ENCODE peak calls at places on chromosomes 5 and 9, in four cellular contexts. H is PC-9, C is ovary, W is GM23248. Z is an unnamed sample.

GRCh38 chr9:122122468-122122867 is 29.4 kb upstream of the TTLL11 start:
- DNase-seq in H (no peak), C (no peak), W (no peak), Z (no peak)

GRCh38 chr5:15008476-15008875 is 136.9 kb upstream of the ANKH start:
- DNase-seq in H (peak; percentile 99), C (peak; percentile 83), W (peak; percentile 99), Z (peak; percentile 66)

GRCh38 chr5:53472720-53473510 is 7.5 kb upstream of the FST start:
- DNase-seq in H (no peak), C (no peak), W (no peak), Z (no peak)

GRCh38 chr5:80187274-80187673 is 68.6 kb downstream of the SERINC5 start:
- DNase-seq in H (no peak), C (no peak), W (no peak), Z (no peak)

GRCh38 chr9:111598730-111599091 is 736 bp downstream of the PTGR1 start:
- DNase-seq in H (no peak), C (peak; percentile 20), W (peak; percentile 84), Z (peak; percentile 56)

GRCh38 chr5:151719228-151719861 is 32.6 kb upstream of the SPARC start:
- DNase-seq in H (peak; percentile 21), C (no peak), W (peak; percentile 77), Z (no peak)

GRCh38 chr5:144203750-144204596 is 33.3 kb downstream of the KCTD16 start:
- DNase-seq in H (peak; percentile 27), C (no peak), W (peak; percentile 75), Z (no peak)

GRCh38 chr5:149728303-149728702 is 1.8 kb upstream of the PPARGC1B start:
- DNase-seq in H (no peak), C (no peak), W (peak; percentile 37), Z (no peak)

GRCh38 chr9:134315716-134316443 is 10.4 kb upstream of the RXRA start:
- DNase-seq in H (no peak), C (peak; percentile 16), W (peak; percentile 34), Z (no peak)

GRCh38 chr5:151239237-151239861 is 13.6 kb upstream of the GM2A start:
- DNase-seq in H (peak; percentile 63), C (peak; percentile 81), W (peak; percentile 79), Z (peak; percentile 36)

GRCh38 chr5:73336366-73336765 is 112.2 kb downstream of the FOXD1 start:
- DNase-seq in H (no peak), C (no peak), W (peak; percentile 49), Z (no peak)

GRCh38 chr9:112380102-112380581 is at the start of gene HSDL2:
- DNase-seq in H (no peak), C (no peak), W (peak; percentile 78), Z (no peak)

GRCh38 chr5:128631771-128632170 is 93.7 kb upstream of the FBN2 start:
- DNase-seq in H (no peak), C (no peak), W (no peak), Z (no peak)

GRCh38 chr5:38258319-38259061 is at the start of gene EGFLAM:
- DNase-seq in H (no peak), C (peak; percentile 59), W (peak; percentile 44), Z (no peak)

GRCh38 chr9:135377431-135377830 is 102.2 kb upstream of the PPP1R26 start:
- DNase-seq in H (no peak), C (no peak), W (no peak), Z (no peak)

GRCh38 chr5:34490501-34491250 is 165.5 kb upstream of the RAI14 start:
- DNase-seq in H (no peak), C (no peak), W (peak; percentile 27), Z (no peak)

GRCh38 chr5:108637110-108637509 is 110.6 kb upstream of the FER start:
- DNase-seq in H (no peak), C (no peak), W (peak; percentile 76), Z (no peak)

GRCh38 chr9:128099932-128100491 is 27.5 kb downstream of the PTGES2 start:
- DNase-seq in H (no peak), C (no peak), W (peak; percentile 29), Z (no peak)

GRCh38 chr5:83426855-83427254 is 44.7 kb upstream of the VCAN start:
- DNase-seq in H (no peak), C (no peak), W (no peak), Z (no peak)

GRCh38 chr5:82595083-82595482 is 316.9 kb upstream of the RPS23 start:
- DNase-seq in H (no peak), C (no peak), W (no peak), Z (peak; percentile 18)

GRCh38 chr9:91930475-91930874 is 19.6 kb downstream of the ROR2 start:
- DNase-seq in H (no peak), C (no peak), W (peak; percentile 37), Z (no peak)

GRCh38 chr5:178347956-178348355 is 115.4 kb upstream of the PHYKPL start:
- DNase-seq in H (no peak), C (no peak), W (no peak), Z (no peak)

GRCh38 chr5:61619777-61620518 is 287.9 kb downstream of the ZSWIM6 start:
- DNase-seq in H (no peak), C (no peak), W (no peak), Z (no peak)

GRCh38 chr5:32541241-32541640 is 44.1 kb upstream of the SUB1 start:
- DNase-seq in H (no peak), C (no peak), W (no peak), Z (no peak)

GRCh38 chr5:7420506-7421280 is 24.8 kb downstream of the ADCY2 start:
- DNase-seq in H (no peak), C (no peak), W (no peak), Z (no peak)

GRCh38 chr9:93202919-93203712 is 19.2 kb downstream of the WNK2 start:
- DNase-seq in H (no peak), C (no peak), W (no peak), Z (peak; percentile 39)

GRCh38 chr9:8338742-8339425 is 539.3 kb upstream of the DMAC1 start:
- DNase-seq in H (no peak), C (no peak), W (no peak), Z (no peak)

GRCh38 chr5:100576217-100576751 is 41.1 kb downstream of the FAM174A start:
- DNase-seq in H (no peak), C (no peak), W (peak; percentile 6), Z (no peak)
- H3K27ac ChIP-seq in H (no peak overlapping the region), C (no peak overlapping the region), W (no peak overlapping the region), Z (no peak overlapping the region)

GRCh38 chr5:67246108-67246507 is 49.5 kb upstream of the CD180 start:
- DNase-seq in H (no peak), C (peak; percentile 30), W (peak; percentile 74), Z (no peak)
- H3K27ac ChIP-seq in H (no peak overlapping the region), C (no peak overlapping the region), W (no peak overlapping the region), Z (no peak overlapping the region)

GRCh38 chr9:98999152-98999525 is 55.4 kb downstream of the COL15A1 start:
- DNase-seq in H (no peak), C (peak; percentile 29), W (no peak), Z (no peak)
- H3K27ac ChIP-seq in H (no peak overlapping the region), C (no peak overlapping the region), W (no peak overlapping the region), Z (no peak overlapping the region)

GRCh38 chr5:104778-105296 is 12.9 kb downstream of the PLEKHG4B start:
- DNase-seq in H (no peak), C (no peak), W (no peak), Z (no peak)
- H3K27ac ChIP-seq in H (no peak overlapping the region), C (no peak overlapping the region), W (no peak overlapping the region), Z (no peak overlapping the region)

DNA sequence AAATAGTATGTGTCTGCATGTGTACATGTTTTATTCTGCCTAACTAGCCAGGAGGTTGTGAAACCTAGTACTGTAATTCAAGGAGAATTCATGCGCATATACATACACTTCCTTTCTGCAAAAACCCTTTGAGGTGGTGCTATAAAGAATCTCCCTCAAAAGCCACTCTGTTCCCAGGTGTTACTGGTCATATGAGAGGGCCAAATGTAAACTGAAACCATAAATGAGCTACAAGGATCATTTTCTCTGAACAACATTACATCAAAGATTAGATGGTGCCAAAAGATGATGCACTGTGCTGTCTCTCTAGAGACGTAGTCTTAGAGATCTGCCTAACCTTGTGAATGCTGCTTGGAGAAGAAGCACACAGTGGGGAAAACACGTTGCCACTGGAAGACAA is 15.7 kb downstream of the NREP start:
- DNase-seq in H (no peak), C (no peak), W (peak; percentile 67), Z (no peak)
- H3K27ac ChIP-seq in H (no peak overlapping the region), C (no peak overlapping the region), W (peak overlapping the region; percentile 93), Z (no peak overlapping the region)